ENCODE peak calls at places on chromosomes 4 and X, in five cellular contexts. One of them, this sample, is unnamed.

GRCh38 chrX:106959897-106960296 is 39.7 kb downstream of the CLDN2 start:
- DNase-seq in fibroblast of lung: peak; percentile 33
- DNase-seq in right atrium auricular region: no peak
- DNase-seq in ovary: no peak
- DNase-seq in lung: no peak
- DNase-seq in this sample: no peak

GRCh38 chrX:107935200-107935599 is 47.0 kb downstream of the TEX13B start:
- DNase-seq in ovary: no peak
- DNase-seq in right atrium auricular region: no peak
- DNase-seq in lung: no peak
- DNase-seq in fibroblast of lung: peak; percentile 20
- DNase-seq in this sample: no peak

GRCh38 chr4:173529505-173530325 is at the start of gene HAND2:
- DNase-seq in right atrium auricular region: peak; percentile 93
- DNase-seq in fibroblast of lung: peak; percentile 59
- DNase-seq in lung: no peak
- DNase-seq in ovary: peak; percentile 90
- DNase-seq in this sample: no peak

GRCh38 chrX:71550578-71550977 is 17.7 kb downstream of the OGT start:
- DNase-seq in fibroblast of lung: no peak
- DNase-seq in right atrium auricular region: no peak
- DNase-seq in ovary: no peak
- DNase-seq in lung: no peak
- DNase-seq in this sample: no peak

GRCh38 chr4:148926861-148927260 is 484.6 kb upstream of the NR3C2 start:
- DNase-seq in right atrium auricular region: no peak
- DNase-seq in fibroblast of lung: peak; percentile 15
- DNase-seq in ovary: no peak
- DNase-seq in lung: no peak
- DNase-seq in this sample: no peak

GRCh38 chrX:107348990-107349389 is 100.5 kb upstream of the FRMPD3 start:
- DNase-seq in ovary: no peak
- DNase-seq in fibroblast of lung: no peak
- DNase-seq in lung: no peak
- DNase-seq in right atrium auricular region: no peak
- DNase-seq in this sample: no peak

GRCh38 chrX:155314260-155314659 is 20.2 kb downstream of the CLIC2 start:
- DNase-seq in fibroblast of lung: no peak
- DNase-seq in right atrium auricular region: no peak
- DNase-seq in ovary: no peak
- DNase-seq in lung: no peak
- DNase-seq in this sample: no peak

GRCh38 chr4:26871611-26872010 is 11.0 kb downstream of the STIM2 start:
- DNase-seq in fibroblast of lung: no peak
- DNase-seq in lung: no peak
- DNase-seq in ovary: no peak
- DNase-seq in right atrium auricular region: no peak
- DNase-seq in this sample: no peak

GRCh38 chr4:113773014-113773413 is 11.5 kb upstream of the CAMK2D start:
- DNase-seq in lung: no peak
- DNase-seq in ovary: no peak
- DNase-seq in right atrium auricular region: no peak
- DNase-seq in fibroblast of lung: no peak
- DNase-seq in this sample: no peak

GRCh38 chr4:65983062-65983461 is 312.8 kb upstream of the EPHA5 start:
- DNase-seq in ovary: no peak
- DNase-seq in right atrium auricular region: no peak
- DNase-seq in fibroblast of lung: no peak
- DNase-seq in lung: no peak
- DNase-seq in this sample: no peak

GRCh38 chr4:52715914-52716313 is 35.3 kb downstream of the ERVMER34-1 start:
- DNase-seq in lung: no peak
- DNase-seq in ovary: no peak
- DNase-seq in right atrium auricular region: no peak
- DNase-seq in fibroblast of lung: no peak
- DNase-seq in this sample: no peak

GRCh38 chrX:12080265-12080664 is 58.0 kb upstream of the FRMPD4 start:
- DNase-seq in fibroblast of lung: peak; percentile 52
- DNase-seq in ovary: no peak
- DNase-seq in lung: no peak
- DNase-seq in right atrium auricular region: no peak
- DNase-seq in this sample: no peak

GRCh38 chrX:138908577-138908976 is 197.1 kb upstream of the FGF13 start:
- DNase-seq in right atrium auricular region: no peak
- DNase-seq in fibroblast of lung: no peak
- DNase-seq in ovary: no peak
- DNase-seq in lung: no peak
- DNase-seq in this sample: no peak

GRCh38 chr4:18767921-18768320 is 746.4 kb upstream of the LCORL start:
- DNase-seq in fibroblast of lung: no peak
- DNase-seq in ovary: no peak
- DNase-seq in lung: no peak
- DNase-seq in right atrium auricular region: no peak
- DNase-seq in this sample: no peak

GRCh38 chr4:5746250-5746649 is 35.2 kb downstream of the EVC start:
- DNase-seq in lung: no peak
- DNase-seq in right atrium auricular region: peak; percentile 43
- DNase-seq in fibroblast of lung: no peak
- DNase-seq in ovary: no peak
- DNase-seq in this sample: no peak

GRCh38 chrX:9746148-9746880 is 19.3 kb downstream of the GPR143 start:
- DNase-seq in right atrium auricular region: no peak
- DNase-seq in ovary: no peak
- DNase-seq in fibroblast of lung: peak; percentile 4
- DNase-seq in lung: no peak
- DNase-seq in this sample: no peak

GRCh38 chr4:42361475-42361874 is 35.8 kb upstream of the SHISA3 start:
- DNase-seq in fibroblast of lung: no peak
- DNase-seq in right atrium auricular region: no peak
- DNase-seq in lung: no peak
- DNase-seq in ovary: no peak
- DNase-seq in this sample: no peak

GRCh38 chr4:27048350-27049100 is 187.9 kb downstream of the STIM2 start:
- DNase-seq in lung: no peak
- DNase-seq in ovary: no peak
- DNase-seq in fibroblast of lung: peak; percentile 51
- DNase-seq in right atrium auricular region: no peak
- DNase-seq in this sample: no peak

GRCh38 chr4:6906046-6906445 is 3.6 kb upstream of the TBC1D14 start:
- DNase-seq in ovary: peak; percentile 25
- DNase-seq in fibroblast of lung: no peak
- DNase-seq in right atrium auricular region: no peak
- DNase-seq in lung: no peak
- DNase-seq in this sample: peak; percentile 89

GRCh38 chr4:187289371-187289770 is 565.7 kb upstream of the FAT1 start:
- DNase-seq in ovary: no peak
- DNase-seq in right atrium auricular region: no peak
- DNase-seq in fibroblast of lung: no peak
- DNase-seq in lung: no peak
- DNase-seq in this sample: no peak

GRCh38 chr4:182556576-182556975 is 313.4 kb downstream of the TENM3 start:
- DNase-seq in right atrium auricular region: no peak
- DNase-seq in ovary: no peak
- DNase-seq in fibroblast of lung: peak; percentile 9
- DNase-seq in lung: no peak
- DNase-seq in this sample: no peak

GRCh38 chr4:182564966-182565365 is 321.8 kb downstream of the TENM3 start:
- DNase-seq in lung: no peak
- DNase-seq in ovary: no peak
- DNase-seq in right atrium auricular region: no peak
- DNase-seq in fibroblast of lung: peak; percentile 58
- DNase-seq in this sample: no peak

GRCh38 chr4:182560358-182560757 is 317.2 kb downstream of the TENM3 start:
- DNase-seq in ovary: no peak
- DNase-seq in lung: no peak
- DNase-seq in right atrium auricular region: no peak
- DNase-seq in fibroblast of lung: peak; percentile 23
- DNase-seq in this sample: no peak

GRCh38 chr4:182567119-182567518 is 323.9 kb downstream of the TENM3 start:
- DNase-seq in right atrium auricular region: no peak
- DNase-seq in fibroblast of lung: no peak
- DNase-seq in ovary: no peak
- DNase-seq in lung: no peak
- DNase-seq in this sample: no peak

GRCh38 chr4:182562350-182562749 is 319.1 kb downstream of the TENM3 start:
- DNase-seq in right atrium auricular region: no peak
- DNase-seq in fibroblast of lung: no peak
- DNase-seq in lung: no peak
- DNase-seq in ovary: no peak
- DNase-seq in this sample: no peak
- TF ChIP-seq CTCF in right atrium auricular region: no peak
- TF ChIP-seq CTCF in fibroblast of lung: no peak
- TF ChIP-seq CTCF in lung: no peak
- TF ChIP-seq CTCF in ovary: no peak
- TF ChIP-seq CTCF in this sample: no peak

DNA sequence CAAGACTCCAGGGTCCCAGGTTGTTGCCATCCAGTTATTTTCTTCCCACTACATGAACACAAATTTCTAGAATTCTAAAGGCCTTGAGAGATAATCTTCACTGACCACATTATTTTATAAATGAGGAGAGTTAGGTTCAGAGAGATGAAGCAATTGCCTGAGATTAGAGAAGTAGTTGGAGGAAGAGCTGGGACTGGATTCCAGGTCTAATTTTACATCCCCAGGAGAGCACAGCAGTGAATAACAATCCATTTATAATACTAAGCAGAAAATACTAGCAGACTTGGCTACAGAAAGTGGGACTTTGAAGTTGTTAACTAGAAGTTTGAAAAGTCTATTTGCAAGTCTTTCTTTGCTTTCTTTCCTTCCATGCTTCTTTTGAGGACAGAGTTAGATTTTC is 231.3 kb upstream of the S100G start:
- DNase-seq in ovary: no peak
- DNase-seq in right atrium auricular region: no peak
- DNase-seq in fibroblast of lung: no peak
- DNase-seq in lung: no peak
- DNase-seq in this sample: no peak
- H3K27me3 ChIP-seq in ovary: no peaks in the 10 kb centered on the region
- H3K27me3 ChIP-seq in right atrium auricular region: no peaks in the 10 kb centered on the region
- H3K27me3 ChIP-seq in fibroblast of lung: no peaks in the 10 kb centered on the region
- H3K27me3 ChIP-seq in lung: no peaks in the 10 kb centered on the region
- H3K27me3 ChIP-seq in this sample: no peaks in the 10 kb centered on the region

GRCh38 chr4:89497517-89498308 is 190.1 kb upstream of the GPRIN3 start:
- DNase-seq in lung: no peak
- DNase-seq in right atrium auricular region: no peak
- DNase-seq in fibroblast of lung: peak; percentile 47
- DNase-seq in ovary: no peak
- DNase-seq in this sample: no peak
- H3K27ac ChIP-seq in lung: no peak overlapping the region
- H3K27ac ChIP-seq in right atrium auricular region: no peak overlapping the region
- H3K27ac ChIP-seq in fibroblast of lung: no peak overlapping the region
- H3K27ac ChIP-seq in ovary: no peak overlapping the region
- H3K27ac ChIP-seq in this sample: no peak overlapping the region

DNA sequence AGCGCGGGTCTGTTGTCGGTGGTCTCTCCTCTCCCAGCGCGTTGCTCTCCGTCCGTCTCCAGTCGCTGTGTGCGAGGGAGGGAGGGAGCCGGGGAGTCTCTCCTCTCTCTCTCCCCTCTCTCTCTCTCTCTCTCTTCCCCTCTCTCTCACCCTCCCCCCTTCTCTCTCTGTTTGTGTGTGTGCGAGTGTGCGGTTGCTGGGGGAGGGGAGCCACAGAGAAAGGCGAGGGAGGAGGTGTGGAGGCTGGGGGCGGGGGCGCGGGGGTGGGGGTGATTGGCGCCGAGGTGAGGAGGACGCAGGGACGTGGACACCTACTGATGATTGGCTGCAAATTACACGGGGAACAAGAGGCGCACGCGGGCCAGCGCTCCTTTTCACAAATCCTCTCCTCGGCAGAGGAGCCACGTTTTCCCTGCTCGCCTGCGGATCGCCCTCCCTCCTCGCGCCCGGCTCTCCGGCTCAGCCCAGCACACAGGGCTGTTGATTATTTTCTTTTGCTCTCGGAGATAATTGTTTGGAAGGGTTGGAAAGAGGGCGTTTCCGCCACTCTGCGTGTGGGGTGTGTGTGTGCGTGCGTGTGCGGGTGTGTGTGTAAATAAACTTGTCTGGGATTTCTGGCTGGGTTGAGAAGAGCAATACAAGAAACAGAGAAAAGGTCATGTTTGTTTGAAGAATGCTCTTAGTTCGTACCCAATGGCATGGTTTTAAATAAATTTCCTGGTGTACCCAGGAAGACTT is at the start of gene CXXC4:
- DNase-seq in fibroblast of lung: peak; percentile 66
- DNase-seq in ovary: peak; percentile 81
- DNase-seq in right atrium auricular region: peak; percentile 70
- DNase-seq in lung: peak; percentile 48
- DNase-seq in this sample: peak; percentile 80
- TF ChIP-seq CTCF in fibroblast of lung: no peak
- TF ChIP-seq CTCF in ovary: no peak
- TF ChIP-seq CTCF in right atrium auricular region: no peak
- TF ChIP-seq CTCF in lung: no peak
- TF ChIP-seq CTCF in this sample: no peak

DNA sequence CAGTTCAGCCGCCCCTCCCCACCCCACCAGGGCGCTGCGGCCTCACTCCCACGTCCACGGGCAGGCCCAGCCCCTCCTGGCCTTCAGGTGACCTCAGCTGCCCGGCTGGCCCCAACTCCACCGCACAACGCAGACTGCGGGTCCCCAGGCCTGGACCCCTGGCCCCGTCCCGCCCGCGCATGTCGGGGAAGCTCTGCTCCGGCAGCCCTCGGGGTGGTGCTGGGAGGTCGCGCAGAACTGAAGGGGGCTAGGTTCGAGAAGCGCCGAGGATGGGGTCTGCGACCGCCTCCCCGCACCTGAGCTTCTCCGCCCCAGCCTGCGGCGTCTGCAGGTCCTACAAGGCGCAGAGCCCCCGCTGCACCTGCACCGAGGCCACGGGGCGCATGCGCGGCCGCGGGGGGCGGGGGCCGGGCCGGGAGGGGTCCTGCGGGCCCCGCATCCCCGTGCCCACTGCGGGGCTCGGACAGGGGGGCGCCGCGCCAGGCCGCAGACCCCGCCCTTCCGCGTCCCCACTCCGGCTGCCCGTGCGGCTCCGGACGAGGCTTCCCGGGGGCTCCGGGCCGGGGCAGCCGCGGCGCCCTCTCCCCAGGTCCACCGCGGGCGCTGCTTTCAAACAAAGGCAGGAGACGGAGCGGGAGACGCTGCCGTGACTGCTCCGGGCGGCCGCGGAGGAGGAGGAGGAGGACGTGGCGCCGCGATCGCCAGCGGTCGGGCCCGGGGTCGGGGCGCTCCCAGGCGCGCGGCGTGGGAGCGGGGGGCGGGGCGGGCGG is 678 bp upstream of the NAT8L start:
- DNase-seq in ovary: peak; percentile 41
- DNase-seq in lung: no peak
- DNase-seq in fibroblast of lung: no peak
- DNase-seq in right atrium auricular region: no peak
- DNase-seq in this sample: peak; percentile 30
- H3K27me3 ChIP-seq in ovary: peaks cover 2% of the 10 kb centered on the region
- H3K27me3 ChIP-seq in lung: peaks cover 26% of the 10 kb centered on the region
- H3K27me3 ChIP-seq in fibroblast of lung: peaks cover 22% of the 10 kb centered on the region
- H3K27me3 ChIP-seq in right atrium auricular region: peaks cover 6% of the 10 kb centered on the region
- H3K27me3 ChIP-seq in this sample: no peaks in the 10 kb centered on the region

GRCh38 chr4:76188149-76188548 is 25.5 kb downstream of the SCARB2 start:
- DNase-seq in ovary: no peak
- DNase-seq in fibroblast of lung: no peak
- DNase-seq in right atrium auricular region: no peak
- DNase-seq in lung: no peak
- DNase-seq in this sample: no peak
- H3K27ac ChIP-seq in ovary: no peak overlapping the region
- H3K27ac ChIP-seq in fibroblast of lung: peak overlapping the region; percentile 4
- H3K27ac ChIP-seq in right atrium auricular region: no peak overlapping the region
- H3K27ac ChIP-seq in lung: no peak overlapping the region
- H3K27ac ChIP-seq in this sample: peak overlapping the region; percentile 27

This sample was measured in dorsolateral prefrontal cortex.